ENCODE peak calls at places on chromosomes 5 and 9, in six cellular contexts. K, E, J, G, B and M are unnamed samples.

GRCh38 chr5:144436007-144436406 is 265.3 kb downstream of the KCTD16 start:
- DNase-seq in K (no peak), E (no peak), J (no peak), G (no peak), B (no peak), M (no peak)

GRCh38 chr9:105299190-105299854 is 54.9 kb downstream of the SLC44A1 start:
- DNase-seq in K (no peak), E (no peak), J (peak), G (no peak), B (no peak), M (no peak)

GRCh38 chr9:3924145-3924544 is 375.7 kb downstream of the GLIS3 start:
- DNase-seq in K (no peak), E (no peak), J (no peak), G (no peak), B (no peak), M (no peak)

GRCh38 chr9:16191691-16192402 is 639.0 kb downstream of the CCDC171 start:
- DNase-seq in K (no peak), E (peak), J (peak), G (peak), B (peak), M (peak)

GRCh38 chr9:135971892-135972291 is 10.7 kb upstream of the UBAC1 start:
- DNase-seq in K (peak), E (peak), J (no peak), G (peak), B (no peak), M (no peak)

GRCh38 chr5:145429170-145429569 is 406.0 kb downstream of the PRELID2 start:
- DNase-seq in K (no peak), E (no peak), J (no peak), G (no peak), B (no peak), M (no peak)

GRCh38 chr5:66002415-66002814 is 76.0 kb downstream of the ERBIN start:
- DNase-seq in K (no peak), E (no peak), J (no peak), G (no peak), B (no peak), M (no peak)

GRCh38 chr9:34989946-34990635 is 546 bp downstream of the DNAJB5 start:
- DNase-seq in K (no peak), E (peak), J (no peak), G (peak), B (peak), M (peak)

GRCh38 chr5:176178789-176179188 is 59.4 kb upstream of the SIMC1 start:
- DNase-seq in K (no peak), E (no peak), J (no peak), G (no peak), B (no peak), M (no peak)

GRCh38 chr5:98816574-98817222 is 43.2 kb downstream of the RGMB start:
- DNase-seq in K (no peak), E (no peak), J (no peak), G (peak), B (no peak), M (no peak)

GRCh38 chr9:120383611-120383998 is 196.4 kb downstream of the CDK5RAP2 start:
- DNase-seq in K (no peak), E (no peak), J (no peak), G (no peak), B (no peak), M (no peak)

GRCh38 chr9:18665947-18666346 is 192.0 kb downstream of the ADAMTSL1 start:
- DNase-seq in K (no peak), E (no peak), J (no peak), G (no peak), B (no peak), M (no peak)

GRCh38 chr9:8725635-8726034 is 926.1 kb upstream of the DMAC1 start:
- DNase-seq in K (no peak), E (no peak), J (no peak), G (no peak), B (no peak), M (no peak)

GRCh38 chr5:80071510-80072021 is 36.4 kb downstream of the THBS4 start:
- DNase-seq in K (no peak), E (no peak), J (no peak), G (no peak), B (no peak), M (no peak)

GRCh38 chr5:172492097-172492840 is 37.9 kb upstream of the SH3PXD2B start:
- DNase-seq in K (no peak), E (no peak), J (no peak), G (no peak), B (no peak), M (no peak)

GRCh38 chr9:129414377-129415021 is 206.4 kb downstream of the C9orf50 start:
- DNase-seq in K (peak), E (peak), J (no peak), G (peak), B (peak), M (no peak)

GRCh38 chr5:42429694-42430093 is 6.5 kb downstream of the GHR start:
- DNase-seq in K (no peak), E (no peak), J (no peak), G (no peak), B (no peak), M (no peak)

GRCh38 chr9:89891221-89892052 is 286.6 kb downstream of the GADD45G start:
- DNase-seq in K (no peak), E (no peak), J (no peak), G (peak), B (peak), M (no peak)

GRCh38 chr9:120477534-120478001 is 102.4 kb downstream of the CDK5RAP2 start:
- DNase-seq in K (no peak), E (no peak), J (peak), G (peak), B (peak), M (no peak)

GRCh38 chr5:123830575-123830974 is 318.6 kb downstream of the CSNK1G3 start:
- DNase-seq in K (no peak), E (no peak), J (no peak), G (no peak), B (no peak), M (no peak)

GRCh38 chr5:33772276-33772990 is 119.4 kb downstream of the ADAMTS12 start:
- DNase-seq in K (no peak), E (no peak), J (peak), G (no peak), B (no peak), M (no peak)

GRCh38 chr9:138022121-138022741 is 144.6 kb downstream of the CACNA1B start:
- DNase-seq in K (no peak), E (no peak), J (no peak), G (no peak), B (no peak), M (no peak)

GRCh38 chr5:119049824-119050449 is 20.9 kb upstream of the DMXL1 start:
- DNase-seq in K (no peak), E (no peak), J (no peak), G (no peak), B (no peak), M (no peak)

GRCh38 chr5:159849437-159850191 is 66.7 kb upstream of the ADRA1B start:
- DNase-seq in K (no peak), E (no peak), J (peak), G (no peak), B (no peak), M (no peak)

GRCh38 chr9:18324928-18325327 is 149.0 kb upstream of the ADAMTSL1 start:
- DNase-seq in K (no peak), E (no peak), J (no peak), G (no peak), B (no peak), M (no peak)

GRCh38 chr9:112914524-112914923 is 23.8 kb upstream of the SLC46A2 start:
- DNase-seq in K (no peak), E (no peak), J (no peak), G (no peak), B (no peak), M (no peak)

GRCh38 chr5:154570572-154571324 is 92.7 kb upstream of the HAND1 start:
- DNase-seq in K (no peak), E (no peak), J (no peak), G (no peak), B (no peak), M (no peak)

GRCh38 chr9:13410566-13411031 is 131.1 kb upstream of the MPDZ start:
- DNase-seq in K (no peak), E (no peak), J (no peak), G (no peak), B (no peak), M (no peak)

GRCh38 chr5:126016256-126016655 is 407.0 kb upstream of the GRAMD2B start:
- DNase-seq in K (no peak), E (no peak), J (no peak), G (peak), B (peak), M (no peak)

GRCh38 chr9:130237763-130238524 is 27.6 kb upstream of the HMCN2 start:
- DNase-seq in K (no peak), E (no peak), J (no peak), G (no peak), B (no peak), M (no peak)

GRCh38 chr5:98415663-98416062 is 357.8 kb upstream of the RGMB start:
- DNase-seq in K (no peak), E (no peak), J (peak), G (no peak), B (no peak), M (no peak)

GRCh38 chr5:96901841-96902240 is 25.5 kb downstream of the ERAP2 start:
- DNase-seq in K (no peak), E (no peak), J (no peak), G (no peak), B (no peak), M (no peak)

GRCh38 chr9:7223981-7224380 is 466.2 kb downstream of the KDM4C start:
- DNase-seq in K (no peak), E (no peak), J (no peak), G (no peak), B (no peak), M (no peak)

GRCh38 chr5:149002761-149003689 is 59.8 kb downstream of the SH3TC2 start:
- DNase-seq in K (no peak), E (no peak), J (no peak), G (no peak), B (no peak), M (no peak)

GRCh38 chr9:123928471-123929176 is 1.3 kb downstream of the DENND1A start:
- DNase-seq in K (no peak), E (no peak), J (no peak), G (no peak), B (no peak), M (peak)

DNA sequence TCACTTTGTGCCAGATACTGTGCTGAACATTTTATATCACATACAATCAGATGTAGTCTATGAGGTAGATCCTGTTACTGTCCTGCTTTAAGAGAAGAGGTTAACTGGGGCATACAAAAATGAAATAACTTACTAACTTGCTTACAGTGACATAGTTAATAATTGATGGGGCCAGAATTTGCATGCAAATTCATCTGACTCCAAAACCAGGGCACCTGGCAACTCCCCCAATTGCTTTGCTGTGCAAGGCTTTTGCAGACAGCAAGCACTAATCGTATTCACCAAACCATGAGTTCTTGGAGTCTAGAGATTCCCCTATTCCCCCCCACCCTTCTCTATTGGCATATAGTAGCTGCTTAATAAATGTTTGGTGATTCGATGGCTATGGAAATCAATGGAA is 155.9 kb downstream of the TTLL11 start:
- DNase-seq in K (no peak), E (no peak), J (no peak), G (no peak), B (no peak), M (no peak)
- H3K4me3 ChIP-seq in K (no peak), E (no peak), J (no peak), G (no peak), B (no peak), M (no peak)

GRCh38 chr9:76905984-76906861 is at the start of gene PRUNE2:
- DNase-seq in K (no peak), E (no peak), J (peak), G (peak), B (peak), M (peak)
- H3K4me3 ChIP-seq in K (no peak), E (no peak), J (peak), G (no peak), B (peak), M (no peak)

DNA sequence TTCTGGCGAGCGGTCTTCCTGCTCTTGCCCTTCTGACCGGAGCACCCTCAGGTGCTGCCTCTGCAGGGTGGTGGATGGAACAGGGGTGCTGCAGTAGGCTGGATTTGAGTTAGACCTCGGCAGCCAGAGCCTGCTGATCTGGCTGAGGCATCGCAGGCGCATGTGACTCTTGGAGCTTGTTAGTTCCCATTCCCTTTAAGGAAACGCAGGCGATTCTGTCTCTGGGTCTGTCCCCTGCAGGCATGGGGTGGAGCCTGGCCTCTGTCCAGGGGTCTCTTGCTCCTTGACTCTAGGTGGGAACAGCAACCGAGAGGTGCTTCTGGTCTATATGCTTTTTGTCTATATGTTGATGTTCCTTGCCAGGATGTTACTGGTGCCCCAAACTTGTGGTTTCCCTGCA is 3.1 kb downstream of the WNK2 start:
- DNase-seq in K (no peak), E (no peak), J (no peak), G (peak), B (peak), M (no peak)
- H3K4me3 ChIP-seq in K (no peak), E (no peak), J (no peak), G (no peak), B (peak), M (no peak)

GRCh38 chr5:85814596-85814995 is 803.1 kb upstream of the COX7C start:
- DNase-seq in K (no peak), E (no peak), J (no peak), G (no peak), B (no peak), M (no peak)
- H3K4me3 ChIP-seq in K (no peak), E (no peak), J (no peak), G (no peak), B (no peak), M (no peak)

DNA sequence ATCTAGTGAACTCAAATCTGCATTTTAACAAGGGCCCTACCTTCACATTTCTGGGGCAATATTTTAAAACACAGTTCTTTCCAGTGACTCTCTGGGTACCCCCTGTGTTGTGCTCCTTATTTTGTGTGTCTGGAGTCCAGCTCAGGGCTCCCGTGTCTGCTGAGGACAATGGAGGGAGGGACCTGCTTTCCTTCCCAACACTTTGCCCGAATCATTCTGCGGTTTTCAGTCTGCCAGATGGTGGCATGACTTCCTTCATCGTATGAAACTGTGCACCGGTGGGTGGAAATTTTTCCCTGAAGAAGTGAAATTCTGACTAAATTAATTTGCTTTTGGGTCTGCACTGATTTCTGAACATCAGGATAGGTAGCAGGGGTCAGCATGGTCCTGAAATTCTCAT is 153.6 kb upstream of the CD180 start:
- DNase-seq in K (no peak), E (no peak), J (no peak), G (no peak), B (no peak), M (no peak)
- H3K4me3 ChIP-seq in K (peak), E (peak), J (no peak), G (no peak), B (no peak), M (no peak)